ENCODE peak calls at places on chromosome 3, in nine cellular contexts. V, R, K, G, H, O, I, C and A are unnamed samples.

GRCh38 chr3:183502782-183503181 is 52.7 kb downstream of the KLHL6 start:
- DNase-seq in K (no peak), H (no peak), V (no peak), R (peak), G (no peak), O (no peak), I (no peak), C (peak), A (no peak)

GRCh38 chr3:81643721-81644120 is 117.7 kb downstream of the GBE1 start:
- DNase-seq in V (no peak), C (no peak), K (peak), O (no peak), I (no peak), R (peak), G (no peak), H (peak), A (no peak)

GRCh38 chr3:128497305-128498126 is 4.5 kb upstream of the GATA2 start:
- DNase-seq in V (peak), I (peak), O (peak), C (peak), K (peak), H (no peak), R (peak), G (peak), A (peak)

GRCh38 chr3:35291837-35292236 is 347.5 kb upstream of the ARPP21 start:
- DNase-seq in K (no peak), G (no peak), R (no peak), O (no peak), H (no peak), I (no peak), C (no peak), V (no peak), A (no peak)

GRCh38 chr3:156216216-156216615 is 95.8 kb downstream of the KCNAB1 start:
- DNase-seq in O (no peak), H (no peak), G (no peak), I (no peak), R (no peak), K (no peak), V (no peak), C (no peak), A (no peak)

GRCh38 chr3:5126586-5126985 is 4.5 kb downstream of the ARL8B start:
- DNase-seq in R (no peak), H (no peak), C (no peak), K (peak), G (no peak), I (no peak), V (no peak), O (no peak), A (no peak)

GRCh38 chr3:177554900-177555759 is 357.8 kb upstream of the TBL1XR1 start:
- DNase-seq in O (no peak), K (no peak), R (no peak), G (peak), C (no peak), H (no peak), V (no peak), I (no peak), A (no peak)

GRCh38 chr3:48245136-48245535 is 4.2 kb downstream of the ZNF589 start:
- DNase-seq in O (no peak), K (no peak), C (no peak), V (no peak), G (no peak), I (peak), R (no peak), H (no peak), A (peak)

GRCh38 chr3:197494366-197495058 is 61.3 kb downstream of the BDH1 start:
- DNase-seq in R (peak), G (peak), V (no peak), H (peak), K (no peak), I (no peak), O (no peak), C (no peak), A (no peak)

GRCh38 chr3:48119495-48120193 is 68.6 kb downstream of the CDC25A start:
- DNase-seq in G (peak), R (no peak), H (no peak), O (no peak), I (peak), V (no peak), K (no peak), C (peak), A (peak)

GRCh38 chr3:24578324-24578723 is 83.7 kb upstream of the THRB start:
- DNase-seq in G (no peak), V (no peak), H (no peak), I (no peak), K (no peak), R (no peak), C (no peak), O (no peak), A (no peak)

GRCh38 chr3:159913712-159914414 is 74.8 kb upstream of the IL12A start:
- DNase-seq in R (no peak), O (no peak), K (no peak), V (no peak), C (no peak), I (no peak), H (no peak), G (no peak), A (no peak)

GRCh38 chr3:15538345-15538744 is 16.8 kb upstream of the COLQ start:
- DNase-seq in I (no peak), K (no peak), V (no peak), R (no peak), O (no peak), C (no peak), G (no peak), H (no peak), A (no peak)

GRCh38 chr3:17063591-17063990 is 178.8 kb downstream of the PLCL2 start:
- DNase-seq in R (no peak), I (no peak), O (no peak), K (no peak), V (no peak), G (no peak), C (no peak), H (no peak), A (no peak)

GRCh38 chr3:72664576-72664975 is 183.7 kb downstream of the SHQ1 start:
- DNase-seq in K (no peak), V (no peak), I (no peak), O (no peak), G (no peak), C (no peak), H (no peak), R (no peak), A (no peak)

GRCh38 chr3:162390891-162391290 is 894.3 kb downstream of the OTOL1 start:
- DNase-seq in I (no peak), O (no peak), G (no peak), H (no peak), C (no peak), R (peak), K (no peak), V (no peak), A (no peak)

GRCh38 chr3:64207289-64208086 is 17.8 kb downstream of the PRICKLE2 start:
- DNase-seq in O (no peak), R (no peak), V (no peak), I (no peak), H (no peak), G (peak), K (peak), C (no peak), A (no peak)

GRCh38 chr3:130850846-130851245 is 43.0 kb upstream of the ATP2C1 start:
- DNase-seq in O (no peak), G (no peak), H (no peak), R (no peak), I (no peak), V (no peak), C (no peak), K (no peak), A (no peak)

GRCh38 chr3:65246561-65246960 is 558.8 kb upstream of the ADAMTS9 start:
- DNase-seq in I (no peak), V (no peak), G (no peak), H (no peak), K (peak), O (no peak), R (no peak), C (no peak), A (no peak)

GRCh38 chr3:65251375-65251774 is 563.6 kb upstream of the ADAMTS9 start:
- DNase-seq in C (no peak), K (no peak), H (no peak), R (no peak), V (no peak), I (no peak), O (no peak), G (no peak), A (no peak)

DNA sequence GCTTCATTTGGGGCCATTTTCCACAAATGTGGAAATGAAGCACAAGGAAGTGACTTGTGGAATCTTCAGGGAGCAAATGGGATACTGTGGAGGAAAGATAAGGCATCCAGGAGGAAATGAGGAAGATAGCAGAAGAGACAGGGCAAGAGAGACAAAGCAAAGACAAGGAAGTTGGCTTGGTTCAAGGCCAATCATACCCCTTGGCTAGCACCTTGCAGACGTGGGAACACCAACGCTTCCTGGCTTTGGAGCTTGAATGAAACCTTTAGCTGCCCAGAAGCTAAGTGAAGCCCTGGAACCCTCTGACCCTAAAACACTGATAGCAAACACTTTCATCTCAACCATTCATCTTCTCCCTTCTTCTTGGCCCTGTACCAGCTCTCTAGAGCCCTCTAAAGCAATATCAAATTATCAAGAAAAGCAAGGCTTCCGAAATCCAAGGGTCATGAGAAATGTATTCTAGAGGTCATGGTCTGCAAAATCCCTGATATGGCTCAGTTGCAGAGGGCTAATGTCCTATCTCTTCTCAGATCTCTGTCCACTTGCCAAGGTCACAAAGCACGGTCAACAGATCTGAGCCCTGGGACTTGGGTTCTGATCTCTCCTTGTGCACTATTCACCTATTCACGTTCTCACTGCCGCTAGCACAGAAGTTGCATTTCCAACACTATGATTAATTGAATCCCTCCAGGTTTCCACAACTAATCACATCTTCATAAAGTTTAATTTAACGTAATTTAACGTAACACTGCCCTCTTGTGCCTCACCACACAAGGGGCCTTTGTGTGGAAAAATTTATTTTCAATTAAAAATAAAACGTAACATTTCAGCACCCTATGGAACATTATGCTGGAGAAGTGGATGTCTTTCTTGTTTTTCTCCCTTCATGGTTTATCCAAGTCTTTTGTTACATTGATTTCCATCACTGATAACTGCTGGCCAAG is 557.6 kb upstream of the ADAMTS9 start:
- DNase-seq in I (no peak), R (no peak), V (no peak), O (no peak), C (no peak), H (no peak), K (no peak), G (no peak), A (no peak)
- TF ChIP-seq CTCF in I (peak), R (no peak), V (no peak), O (peak), C (peak), H (no peak), K (peak), G (peak), A (no peak)

DNA sequence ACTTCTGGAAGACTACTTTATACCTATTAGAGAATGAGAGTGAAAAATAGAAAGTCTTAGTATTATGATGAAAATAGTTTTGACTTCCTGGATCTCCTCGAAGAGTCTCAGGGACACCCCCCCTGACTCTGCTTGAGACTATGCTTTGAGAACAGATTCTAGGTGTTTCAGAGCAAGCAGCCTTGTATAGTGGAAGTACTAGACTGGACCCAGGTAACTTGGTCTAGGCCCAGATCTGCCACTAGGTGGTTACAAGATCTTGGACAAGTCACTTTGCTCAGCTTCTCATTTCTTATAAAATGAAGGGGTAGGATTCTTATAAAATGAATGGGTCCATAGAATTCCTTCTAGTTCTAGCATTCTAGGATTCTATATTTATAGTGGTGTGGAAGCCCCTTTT is 9.1 kb downstream of the ABHD5 start:
- DNase-seq in V (no peak), R (peak), I (no peak), G (no peak), H (no peak), K (no peak), C (no peak), O (no peak), A (no peak)
- TF ChIP-seq CTCF in V (no peak), R (peak), I (no peak), G (no peak), H (no peak), K (no peak), C (no peak), O (peak), A (no peak)

DNA sequence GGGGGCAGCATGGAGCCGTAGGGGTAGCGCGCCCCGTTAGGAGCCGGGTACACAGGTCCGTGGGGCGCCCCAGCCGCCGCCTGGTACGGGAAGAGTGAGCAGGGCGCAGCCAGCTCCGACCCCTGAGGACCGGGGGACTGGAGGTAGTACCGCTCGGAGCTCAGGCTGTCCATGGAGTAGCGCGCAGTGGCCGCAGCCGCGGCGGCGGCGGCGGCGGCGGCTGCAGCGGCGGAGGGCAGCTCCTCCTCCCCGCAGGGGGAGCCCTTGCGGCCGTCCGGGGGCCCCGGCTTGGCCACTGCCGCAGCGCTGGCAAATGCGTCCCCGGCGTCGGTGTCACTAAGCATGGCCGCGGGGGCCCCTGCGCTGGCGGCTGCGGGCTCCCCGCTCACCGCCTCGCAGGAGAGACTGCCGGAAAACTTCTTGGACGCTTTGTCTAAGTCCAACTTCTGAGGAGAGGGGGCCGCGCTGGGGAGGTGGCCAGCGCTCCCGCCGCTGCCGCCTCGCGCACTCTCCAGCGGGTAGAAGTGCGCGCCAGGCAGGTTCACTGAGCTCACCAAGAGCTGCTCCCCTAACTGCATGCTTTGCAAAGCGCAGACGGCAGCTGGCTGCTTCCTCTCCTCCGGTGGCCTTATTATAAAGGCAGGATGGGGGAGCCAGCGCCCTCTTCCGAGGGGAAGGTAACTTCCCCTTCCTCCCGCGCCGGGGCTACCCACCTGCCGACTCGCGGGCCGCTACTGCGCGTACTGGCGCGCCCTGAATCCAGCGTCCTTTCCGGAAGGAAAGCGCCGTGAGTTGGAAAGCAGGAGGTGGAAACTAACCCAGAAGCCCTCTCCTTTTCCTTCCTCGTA is at the start of gene EOMES:
- DNase-seq in C (no peak), K (peak), O (peak), G (no peak), R (peak), V (peak), I (no peak), H (peak), A (no peak)
- TF ChIP-seq CTCF in C (no peak), K (no peak), O (peak), G (peak), R (peak), V (peak), I (no peak), H (peak), A (no peak)

GRCh38 chr3:113746955-113747718 is at the start of gene ATP6V1A:
- DNase-seq in C (peak), H (peak), K (peak), R (peak), G (peak), I (peak), V (peak), O (peak), A (peak)

GRCh38 chr3:113754486-113755159 is 7.8 kb downstream of the ATP6V1A start:
- DNase-seq in V (no peak), I (no peak), G (no peak), O (no peak), C (no peak), R (no peak), K (no peak), H (no peak), A (no peak)

GRCh38 chr3:113753376-113753985 is 6.6 kb downstream of the ATP6V1A start:
- DNase-seq in G (no peak), H (no peak), C (no peak), O (no peak), V (no peak), R (no peak), K (no peak), I (no peak), A (no peak)

GRCh38 chr3:113747719-113748046 is 848 bp downstream of the ATP6V1A start:
- DNase-seq in O (no peak), I (no peak), K (no peak), H (peak), V (no peak), C (no peak), G (no peak), R (no peak), A (no peak)

DNA sequence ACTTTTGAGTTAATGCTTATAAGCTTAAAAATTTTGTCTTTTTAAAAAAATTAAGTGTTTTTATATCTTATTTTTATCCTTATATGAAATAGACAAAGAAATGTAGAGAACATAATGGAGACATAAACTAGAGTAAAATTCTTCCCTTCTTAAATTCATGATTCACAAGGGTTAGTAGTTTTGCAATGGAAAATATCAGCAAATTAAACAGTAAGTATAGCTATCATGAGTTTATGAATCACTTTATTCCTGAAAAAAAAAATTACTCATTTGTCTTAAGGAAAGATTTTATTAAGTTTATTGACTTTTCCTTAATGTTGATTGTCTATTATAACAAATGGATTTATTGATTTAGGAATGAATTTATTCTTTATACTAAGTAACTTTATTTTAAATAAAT is 4.3 kb downstream of the ATP6V1A start:
- DNase-seq in C (no peak), G (no peak), O (no peak), V (no peak), R (no peak), H (no peak), K (no peak), I (no peak), A (no peak)
- TF ChIP-seq CTCF in C (no peak), G (no peak), O (no peak), V (no peak), R (no peak), H (no peak), K (no peak), I (no peak), A (no peak)

GRCh38 chr3:38163117-38163870 is 2.0 kb upstream of the OXSR1 start:
- DNase-seq in K (peak), O (peak), I (no peak), R (peak), C (no peak), G (no peak), V (no peak), H (peak), A (no peak)
- TF ChIP-seq CTCF in K (peak), O (peak), I (no peak), R (no peak), C (no peak), G (no peak), V (no peak), H (no peak), A (no peak)

GRCh38 chr3:160956785-160957184 is 148.4 kb downstream of the B3GALNT1 start:
- DNase-seq in V (no peak), O (no peak), G (no peak), I (no peak), R (no peak), C (no peak), H (peak), K (no peak), A (no peak)
- TF ChIP-seq CTCF in V (no peak), O (peak), G (peak), I (no peak), R (no peak), C (peak), H (peak), K (peak), A (no peak)

GRCh38 chr3:30970183-30970582 is 75.7 kb upstream of the GADL1 start:
- DNase-seq in V (no peak), K (no peak), G (no peak), I (no peak), C (no peak), H (peak), R (peak), O (no peak), A (no peak)
- TF ChIP-seq CTCF in V (no peak), K (no peak), G (no peak), I (no peak), C (peak), H (peak), R (peak), O (peak), A (no peak)